ENCODE peak calls at places on chromosomes 1 and 21, in seven cellular contexts. U is IMR-90, N is stomach, V is tibial nerve, R is K562, B is suprapubic skin, T is transverse colon. S is an unnamed sample. For H3K4me1, the result is how much of the 10 kb centered on the place peaks cover.

GRCh38 chr1:56577859-56578663 is 1.3 kb downstream of the PLPP3 start:
- DNase-seq in U (peak), N (peak), V (peak), R (no peak), B (peak), T (peak), S (peak)

GRCh38 chr1:159005676-159006075 is 4.0 kb upstream of the IFI16 start:
- DNase-seq in U (no peak), N (no peak), V (no peak), R (peak), B (no peak), T (no peak), S (no peak)

GRCh38 chr1:226510453-226510852 is 38.1 kb upstream of the STUM start:
- DNase-seq in U (no peak), N (peak), V (no peak), R (no peak), B (no peak), T (no peak), S (no peak)

GRCh38 chr1:44113095-44113609 is 5.5 kb upstream of the KLF17 start:
- DNase-seq in U (no peak), N (no peak), V (no peak), R (no peak), B (no peak), T (no peak), S (no peak)

GRCh38 chr1:65476327-65476726 is 55.9 kb downstream of the LEPR start:
- DNase-seq in U (no peak), N (no peak), V (no peak), R (peak), B (no peak), T (no peak), S (no peak)

GRCh38 chr1:83828456-83828855 is 170.5 kb downstream of the TTLL7 start:
- DNase-seq in U (no peak), N (no peak), V (no peak), R (no peak), B (no peak), T (no peak), S (no peak)

GRCh38 chr1:116374340-116375164 is 1.5 kb downstream of the ATP1A1 start:
- DNase-seq in U (no peak), N (no peak), V (no peak), R (peak), B (no peak), T (peak), S (no peak)

GRCh38 chr1:160284220-160284781 is 632 bp downstream of the PEX19 start:
- DNase-seq in U (peak), N (peak), V (no peak), R (peak), B (no peak), T (peak), S (no peak)

GRCh38 chr1:169102567-169102966 is 3.9 kb upstream of the ATP1B1 start:
- DNase-seq in U (peak), N (no peak), V (no peak), R (no peak), B (no peak), T (peak), S (peak)

GRCh38 chr21:43825936-43826622 is 36.7 kb downstream of the RRP1 start:
- DNase-seq in U (no peak), N (peak), V (no peak), R (no peak), B (no peak), T (no peak), S (no peak)

GRCh38 chr1:26696191-26696644 is 403 bp downstream of the ARID1A start:
- DNase-seq in U (no peak), N (no peak), V (no peak), R (no peak), B (no peak), T (peak), S (peak)

GRCh38 chr1:186212574-186213224 is 162.4 kb downstream of the TPR start:
- DNase-seq in U (peak), N (no peak), V (peak), R (peak), B (no peak), T (peak), S (peak)

GRCh38 chr1:198934901-198935301 is 296.1 kb downstream of the PTPRC start:
- DNase-seq in U (peak), N (no peak), V (no peak), R (no peak), B (no peak), T (no peak), S (no peak)

GRCh38 chr1:62800825-62801306 is 16.9 kb downstream of the ATG4C start:
- DNase-seq in U (peak), N (no peak), V (no peak), R (no peak), B (no peak), T (no peak), S (no peak)

GRCh38 chr1:233240839-233241682 is 54.5 kb downstream of the PCNX2 start:
- DNase-seq in U (peak), N (peak), V (peak), R (peak), B (peak), T (peak), S (peak)

GRCh38 chr1:109438798-109439297 is 12.6 kb upstream of the PSMA5 start:
- DNase-seq in U (peak), N (no peak), V (peak), R (peak), B (no peak), T (no peak), S (no peak)

GRCh38 chr1:227437495-227438008 is 119.3 kb upstream of the CDC42BPA start:
- DNase-seq in U (peak), N (no peak), V (no peak), R (peak), B (no peak), T (no peak), S (no peak)

GRCh38 chr1:44707112-44707881 is 23.7 kb downstream of the RNU5D-1 start:
- DNase-seq in U (peak), N (no peak), V (no peak), R (no peak), B (no peak), T (no peak), S (no peak)

GRCh38 chr1:162672678-162673259 is 40.5 kb downstream of the DDR2 start:
- DNase-seq in U (no peak), N (no peak), V (no peak), R (no peak), B (no peak), T (no peak), S (no peak)

GRCh38 chr1:39076799-39077148 is 50.6 kb downstream of the NDUFS5 start:
- DNase-seq in U (no peak), N (no peak), V (no peak), R (no peak), B (no peak), T (no peak), S (no peak)

GRCh38 chr1:245079021-245079609 is 75.7 kb upstream of the KIF26B start:
- DNase-seq in U (peak), N (no peak), V (no peak), R (peak), B (no peak), T (no peak), S (no peak)

GRCh38 chr1:32651461-32652073 is 559 bp downstream of the RBBP4 start:
- DNase-seq in U (no peak), N (no peak), V (no peak), R (no peak), B (no peak), T (no peak), S (no peak)
- H3K27ac ChIP-seq in U (peak), N (peak), V (peak), R (peak), B (peak), T (peak), S (peak)

GRCh38 chr1:97091679-97092078 is 370.1 kb downstream of the PTBP2 start:
- DNase-seq in U (no peak), N (no peak), V (no peak), R (no peak), B (no peak), T (no peak), S (no peak)

GRCh38 chr1:97093742-97094141 is 372.2 kb downstream of the PTBP2 start:
- DNase-seq in U (peak), N (no peak), V (no peak), R (no peak), B (no peak), T (no peak), S (no peak)

GRCh38 chr1:97091263-97091662 is 369.7 kb downstream of the PTBP2 start:
- DNase-seq in U (no peak), N (no peak), V (no peak), R (no peak), B (no peak), T (peak), S (no peak)

GRCh38 chr1:97094257-97094972 is 372.8 kb downstream of the PTBP2 start:
- DNase-seq in U (peak), N (no peak), V (no peak), R (no peak), B (no peak), T (no peak), S (no peak)

GRCh38 chr1:97092824-97093223 is 371.2 kb downstream of the PTBP2 start:
- DNase-seq in U (no peak), N (no peak), V (no peak), R (no peak), B (no peak), T (no peak), S (no peak)
- H3K4me1 ChIP-seq in U (under half), N (under half), V (under half), R (under half), B (under half), T (under half), S (under half)

DNA sequence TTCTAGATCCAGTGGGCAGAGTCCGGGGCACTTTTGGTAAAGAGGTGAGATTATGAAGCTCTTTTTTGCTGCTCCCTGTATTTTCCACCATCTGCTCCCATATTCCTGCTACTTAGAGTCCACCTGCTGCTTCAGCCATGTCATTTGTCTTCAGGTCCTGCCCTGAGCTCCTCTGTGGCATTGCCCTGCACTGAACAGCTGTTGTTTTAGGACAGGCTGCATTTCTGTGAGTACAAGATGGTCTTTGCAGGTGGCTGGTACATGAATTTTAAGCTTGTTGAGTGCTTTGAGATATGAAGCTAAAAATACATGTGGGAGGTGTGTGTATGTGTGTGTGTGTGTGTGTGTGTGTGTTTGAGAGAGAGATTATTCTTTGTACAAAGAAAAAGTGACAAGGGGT is 21.9 kb downstream of the MT1HL1 start:
- DNase-seq in U (no peak), N (no peak), V (no peak), R (no peak), B (no peak), T (no peak), S (no peak)
- TF ChIP-seq POLR2A in U (no peak), N (no peak), V (no peak), R (no peak), B (no peak), T (no peak), S (no peak)

GRCh38 chr1:156600733-156601121 is 552 bp downstream of the GPATCH4 start:
- DNase-seq in U (no peak), N (no peak), V (no peak), R (no peak), B (no peak), T (no peak), S (no peak)

GRCh38 chr1:156599811-156600210 is 1.5 kb downstream of the GPATCH4 start:
- DNase-seq in U (no peak), N (no peak), V (no peak), R (peak), B (no peak), T (no peak), S (no peak)

GRCh38 chr1:156602557-156602993 is 1.3 kb upstream of the GPATCH4 start:
- DNase-seq in U (no peak), N (no peak), V (no peak), R (peak), B (no peak), T (no peak), S (no peak)

GRCh38 chr1:156601122-156601830 is at the start of gene GPATCH4:
- DNase-seq in U (peak), N (peak), V (peak), R (peak), B (peak), T (peak), S (peak)

DNA sequence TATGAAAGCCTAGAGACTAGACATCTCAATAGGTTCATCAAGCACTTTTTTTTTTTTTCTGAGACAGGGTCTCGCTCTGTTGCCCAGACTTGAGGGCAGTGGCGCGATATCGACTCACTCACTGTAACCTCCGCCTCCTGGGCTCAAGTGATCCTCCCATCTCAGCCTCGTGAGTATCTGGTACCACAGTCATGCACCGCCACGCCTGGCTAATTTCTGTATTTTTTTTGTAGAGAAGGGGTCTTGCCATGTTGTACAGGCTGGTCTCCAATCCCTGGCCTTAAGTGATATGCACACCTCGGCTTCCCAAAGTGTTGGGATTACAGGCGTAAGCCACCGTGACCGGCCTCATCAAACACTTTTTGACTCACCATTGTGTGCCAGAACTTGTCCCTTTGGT is 613 bp upstream of the GPATCH4 start:
- DNase-seq in U (no peak), N (no peak), V (no peak), R (peak), B (no peak), T (no peak), S (no peak)
- H3K27ac ChIP-seq in U (no peak), N (peak), V (peak), R (peak), B (peak), T (peak), S (peak)

GRCh38 chr21:39144191-39144590 is 39.1 kb downstream of the PSMG1 start:
- DNase-seq in U (no peak), N (no peak), V (no peak), R (peak), B (no peak), T (no peak), S (no peak)
- H3K4me1 ChIP-seq in U (under half), N (under half), V (under half), R (under half), B (under half), T (under half), S (under half)

GRCh38 chr1:15851251-15852035 is 3.9 kb downstream of the SPEN start:
- DNase-seq in U (no peak), N (no peak), V (no peak), R (peak), B (no peak), T (no peak), S (no peak)

GRCh38 chr1:15848143-15848928 is 829 bp downstream of the SPEN start:
- DNase-seq in U (peak), N (peak), V (no peak), R (peak), B (peak), T (peak), S (no peak)

GRCh38 chr1:15850450-15851079 is 3.1 kb downstream of the SPEN start:
- DNase-seq in U (no peak), N (no peak), V (no peak), R (peak), B (no peak), T (no peak), S (no peak)

GRCh38 chr1:15848929-15849774 is 1.6 kb downstream of the SPEN start:
- DNase-seq in U (peak), N (peak), V (peak), R (peak), B (peak), T (peak), S (peak)

GRCh38 chr1:15849775-15850449 is 2.4 kb downstream of the SPEN start:
- DNase-seq in U (peak), N (peak), V (no peak), R (peak), B (no peak), T (peak), S (no peak)
- TF ChIP-seq POLR2A in U (no peak), N (no peak), V (no peak), R (peak), B (no peak), T (no peak), S (no peak)